ENCODE peak calls at places on chromosomes 2 and 18, in five cellular contexts. One of them, this sample, is unnamed.

GRCh38 chr2:84969511-84970265 is 1.3 kb upstream of the KCMF1 start:
- DNase-seq in endodermal cell: no peak
- DNase-seq in RWPE1: no peak
- DNase-seq in cardiac muscle cell: peak
- DNase-seq in tibial nerve: no peak
- DNase-seq in this sample: no peak

GRCh38 chr2:232465061-232465460 is 9.1 kb downstream of the ALPI start:
- DNase-seq in RWPE1: no peak
- DNase-seq in endodermal cell: peak
- DNase-seq in tibial nerve: no peak
- DNase-seq in cardiac muscle cell: no peak
- DNase-seq in this sample: no peak

GRCh38 chr2:208373460-208374089 is 33.0 kb upstream of the PTH2R start:
- DNase-seq in tibial nerve: peak
- DNase-seq in endodermal cell: peak
- DNase-seq in cardiac muscle cell: peak
- DNase-seq in RWPE1: peak
- DNase-seq in this sample: peak

GRCh38 chr2:48205137-48205798 is 299.0 kb upstream of the FBXO11 start:
- DNase-seq in cardiac muscle cell: peak
- DNase-seq in endodermal cell: no peak
- DNase-seq in tibial nerve: no peak
- DNase-seq in RWPE1: no peak
- DNase-seq in this sample: peak

GRCh38 chr2:120845281-120845680 is 109.6 kb downstream of the GLI2 start:
- DNase-seq in endodermal cell: no peak
- DNase-seq in cardiac muscle cell: peak
- DNase-seq in RWPE1: no peak
- DNase-seq in tibial nerve: peak
- DNase-seq in this sample: no peak

GRCh38 chr2:216369821-216370220 is 2.5 kb downstream of the MARCHF4 start:
- DNase-seq in endodermal cell: no peak
- DNase-seq in cardiac muscle cell: no peak
- DNase-seq in RWPE1: no peak
- DNase-seq in tibial nerve: no peak
- DNase-seq in this sample: no peak

GRCh38 chr2:85648619-85649018 is 19.4 kb downstream of the SFTPB start:
- DNase-seq in cardiac muscle cell: peak
- DNase-seq in RWPE1: peak
- DNase-seq in endodermal cell: peak
- DNase-seq in tibial nerve: no peak
- DNase-seq in this sample: no peak

GRCh38 chr18:65753520-65753919 is 2.7 kb downstream of the CDH7 start:
- DNase-seq in RWPE1: no peak
- DNase-seq in tibial nerve: no peak
- DNase-seq in cardiac muscle cell: no peak
- DNase-seq in endodermal cell: peak
- DNase-seq in this sample: peak

GRCh38 chr2:33411765-33412164 is 64.7 kb upstream of the RASGRP3 start:
- DNase-seq in cardiac muscle cell: no peak
- DNase-seq in endodermal cell: no peak
- DNase-seq in tibial nerve: no peak
- DNase-seq in RWPE1: no peak
- DNase-seq in this sample: no peak

GRCh38 chr2:234579231-234579962 is 82.5 kb upstream of the ARL4C start:
- DNase-seq in endodermal cell: no peak
- DNase-seq in tibial nerve: no peak
- DNase-seq in cardiac muscle cell: no peak
- DNase-seq in RWPE1: no peak
- DNase-seq in this sample: no peak

GRCh38 chr2:8803658-8804379 is 33.6 kb downstream of the KIDINS220 start:
- DNase-seq in cardiac muscle cell: peak
- DNase-seq in endodermal cell: no peak
- DNase-seq in RWPE1: peak
- DNase-seq in tibial nerve: no peak
- DNase-seq in this sample: peak

GRCh38 chr2:43424262-43425207 is 171.3 kb downstream of the THADA start:
- DNase-seq in endodermal cell: no peak
- DNase-seq in cardiac muscle cell: peak
- DNase-seq in tibial nerve: no peak
- DNase-seq in RWPE1: no peak
- DNase-seq in this sample: no peak

GRCh38 chr2:84797271-84797670 is 83.6 kb downstream of the TRABD2A start:
- DNase-seq in endodermal cell: no peak
- DNase-seq in tibial nerve: no peak
- DNase-seq in RWPE1: no peak
- DNase-seq in cardiac muscle cell: no peak
- DNase-seq in this sample: no peak

GRCh38 chr2:164869420-164869772 is 27.8 kb upstream of the COBLL1 start:
- DNase-seq in cardiac muscle cell: no peak
- DNase-seq in tibial nerve: no peak
- DNase-seq in RWPE1: no peak
- DNase-seq in endodermal cell: no peak
- DNase-seq in this sample: no peak

GRCh38 chr2:72940786-72941185 is 23.5 kb downstream of the EMX1 start:
- DNase-seq in endodermal cell: peak
- DNase-seq in RWPE1: no peak
- DNase-seq in cardiac muscle cell: peak
- DNase-seq in tibial nerve: no peak
- DNase-seq in this sample: no peak

GRCh38 chr2:198438326-198438725 is 633.9 kb downstream of the PLCL1 start:
- DNase-seq in cardiac muscle cell: no peak
- DNase-seq in RWPE1: no peak
- DNase-seq in endodermal cell: no peak
- DNase-seq in tibial nerve: no peak
- DNase-seq in this sample: no peak

GRCh38 chr18:37658894-37659293 is 93.3 kb upstream of the CELF4 start:
- DNase-seq in cardiac muscle cell: no peak
- DNase-seq in tibial nerve: no peak
- DNase-seq in RWPE1: no peak
- DNase-seq in endodermal cell: no peak
- DNase-seq in this sample: no peak

GRCh38 chr2:173355866-173356508 is 1.3 kb downstream of the CDCA7 start:
- DNase-seq in RWPE1: peak
- DNase-seq in endodermal cell: peak
- DNase-seq in tibial nerve: no peak
- DNase-seq in cardiac muscle cell: no peak
- DNase-seq in this sample: no peak

GRCh38 chr2:81389203-81389602 is 1084.7 kb upstream of the LRRTM1 start:
- DNase-seq in RWPE1: no peak
- DNase-seq in tibial nerve: no peak
- DNase-seq in endodermal cell: no peak
- DNase-seq in cardiac muscle cell: no peak
- DNase-seq in this sample: no peak

DNA sequence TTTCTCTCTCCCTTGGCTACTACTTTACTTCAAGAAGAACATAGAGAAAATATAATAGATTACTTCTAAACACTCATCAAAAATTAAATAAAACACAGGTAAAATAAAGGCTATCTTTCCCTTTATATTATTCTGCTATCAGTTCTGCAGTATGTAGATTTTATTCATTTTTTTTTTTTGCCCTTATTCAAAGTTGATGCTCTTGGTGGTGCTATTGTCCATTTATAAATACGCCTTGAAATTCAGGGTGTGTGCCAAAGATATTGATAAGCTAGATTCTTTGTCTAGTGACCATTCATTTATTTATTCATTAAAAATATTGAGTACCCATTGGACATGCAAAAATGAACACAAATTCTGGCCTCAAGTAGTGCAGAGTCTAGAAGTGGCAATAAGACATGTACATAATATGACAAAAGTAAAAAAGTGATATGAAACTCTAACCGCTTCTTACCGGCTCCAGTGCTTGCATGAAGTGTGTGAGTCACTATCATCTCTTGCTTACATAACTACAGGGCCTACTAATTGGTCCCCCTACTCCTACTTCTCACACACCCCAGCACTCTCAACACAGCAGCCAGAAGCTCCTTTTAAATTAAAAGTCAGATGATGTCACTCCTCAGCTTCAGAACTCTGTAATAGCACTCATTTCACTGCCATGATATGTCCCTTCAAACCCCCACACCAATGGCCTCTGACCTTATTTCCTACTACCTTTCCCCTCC is 208.3 kb upstream of the FANCL start:
- DNase-seq in endodermal cell: peak
- DNase-seq in tibial nerve: no peak
- DNase-seq in RWPE1: no peak
- DNase-seq in cardiac muscle cell: no peak
- DNase-seq in this sample: peak
- TF ChIP-seq CTCF in endodermal cell: peak
- TF ChIP-seq CTCF in tibial nerve: no peak
- TF ChIP-seq CTCF in RWPE1: no peak
- TF ChIP-seq CTCF in cardiac muscle cell: no peak
- TF ChIP-seq CTCF in this sample: no peak

GRCh38 chr2:238304116-238304515 is 15.7 kb upstream of the PER2 start:
- DNase-seq in tibial nerve: no peak
- DNase-seq in endodermal cell: no peak
- DNase-seq in cardiac muscle cell: no peak
- DNase-seq in RWPE1: no peak
- DNase-seq in this sample: no peak

GRCh38 chr2:238296638-238297457 is 8.4 kb upstream of the PER2 start:
- DNase-seq in cardiac muscle cell: no peak
- DNase-seq in RWPE1: no peak
- DNase-seq in endodermal cell: peak
- DNase-seq in tibial nerve: no peak
- DNase-seq in this sample: no peak

GRCh38 chr2:238302751-238303150 is 14.3 kb upstream of the PER2 start:
- DNase-seq in RWPE1: no peak
- DNase-seq in endodermal cell: no peak
- DNase-seq in tibial nerve: no peak
- DNase-seq in cardiac muscle cell: no peak
- DNase-seq in this sample: no peak

GRCh38 chr2:238302076-238302475 is 13.7 kb upstream of the PER2 start:
- DNase-seq in cardiac muscle cell: no peak
- DNase-seq in RWPE1: no peak
- DNase-seq in tibial nerve: no peak
- DNase-seq in endodermal cell: no peak
- DNase-seq in this sample: no peak

GRCh38 chr2:238299803-238300202 is 11.4 kb upstream of the PER2 start:
- DNase-seq in cardiac muscle cell: no peak
- DNase-seq in tibial nerve: no peak
- DNase-seq in endodermal cell: no peak
- DNase-seq in RWPE1: no peak
- DNase-seq in this sample: no peak
- TF ChIP-seq CTCF in cardiac muscle cell: no peak
- TF ChIP-seq CTCF in tibial nerve: no peak
- TF ChIP-seq CTCF in endodermal cell: no peak
- TF ChIP-seq CTCF in RWPE1: no peak
- TF ChIP-seq CTCF in this sample: no peak

GRCh38 chr2:13522917-13523821 is 806.4 kb downstream of the TRIB2 start:
- DNase-seq in endodermal cell: peak
- DNase-seq in tibial nerve: no peak
- DNase-seq in cardiac muscle cell: no peak
- DNase-seq in RWPE1: peak
- DNase-seq in this sample: peak
- TF ChIP-seq CTCF in endodermal cell: peak
- TF ChIP-seq CTCF in tibial nerve: no peak
- TF ChIP-seq CTCF in cardiac muscle cell: no peak
- TF ChIP-seq CTCF in RWPE1: no peak
- TF ChIP-seq CTCF in this sample: peak

GRCh38 chr2:177334940-177335543 is 57.5 kb upstream of the AGPS start:
- DNase-seq in tibial nerve: no peak
- DNase-seq in RWPE1: peak
- DNase-seq in cardiac muscle cell: peak
- DNase-seq in endodermal cell: no peak
- DNase-seq in this sample: peak

GRCh38 chr2:177331446-177331997 is 61.1 kb upstream of the AGPS start:
- DNase-seq in cardiac muscle cell: no peak
- DNase-seq in tibial nerve: no peak
- DNase-seq in RWPE1: no peak
- DNase-seq in endodermal cell: no peak
- DNase-seq in this sample: no peak

GRCh38 chr2:177332992-177333388 is 59.6 kb upstream of the AGPS start:
- DNase-seq in RWPE1: no peak
- DNase-seq in endodermal cell: no peak
- DNase-seq in cardiac muscle cell: no peak
- DNase-seq in tibial nerve: no peak
- DNase-seq in this sample: no peak

GRCh38 chr2:177329035-177329434 is 63.5 kb upstream of the AGPS start:
- DNase-seq in tibial nerve: no peak
- DNase-seq in endodermal cell: no peak
- DNase-seq in RWPE1: no peak
- DNase-seq in cardiac muscle cell: no peak
- DNase-seq in this sample: no peak

DNA sequence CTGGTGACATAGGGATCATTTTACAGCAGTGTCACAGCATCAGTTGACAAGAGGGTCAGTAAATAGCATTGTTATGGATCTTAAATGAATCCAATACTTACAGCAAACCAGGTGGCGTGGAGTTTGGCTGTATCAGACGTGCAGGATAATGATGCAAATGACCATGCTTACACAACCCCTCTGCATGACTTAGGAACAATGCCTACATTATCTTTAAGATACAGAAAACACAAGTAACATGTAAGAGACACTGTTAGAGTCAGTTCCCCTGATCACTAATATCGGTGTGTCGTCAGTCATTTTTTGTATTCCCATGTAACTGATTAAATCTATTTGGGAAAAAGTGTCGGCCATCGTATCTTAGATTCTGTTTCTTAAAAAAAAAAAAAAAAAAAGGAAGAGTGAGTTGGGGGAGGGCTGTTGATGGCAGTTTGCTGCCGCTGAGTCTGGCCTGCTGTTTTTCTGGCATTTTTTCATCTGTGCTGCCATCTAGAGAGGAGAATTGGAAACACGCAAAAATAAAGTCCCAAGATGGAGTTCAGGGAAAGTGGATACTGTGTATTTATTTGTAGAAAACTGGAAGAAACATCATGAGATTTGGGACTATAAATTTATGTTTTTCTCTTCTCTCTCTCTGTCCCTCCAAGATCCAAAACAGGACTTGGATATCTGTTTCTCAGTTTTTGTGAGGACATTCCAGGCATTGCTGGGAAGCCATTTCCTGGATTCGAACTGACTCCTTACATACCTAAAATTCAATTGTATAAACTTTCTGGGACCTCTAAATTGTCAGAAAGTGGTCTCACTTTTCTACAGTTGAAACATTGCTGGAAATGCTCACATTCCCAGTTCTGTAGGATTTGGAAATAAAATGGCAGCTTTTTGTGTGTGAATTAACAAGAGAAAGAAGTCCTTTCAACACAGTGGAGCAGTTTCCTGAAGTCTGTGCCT is 60.3 kb upstream of the AGPS start:
- DNase-seq in cardiac muscle cell: peak
- DNase-seq in tibial nerve: peak
- DNase-seq in endodermal cell: peak
- DNase-seq in RWPE1: peak
- DNase-seq in this sample: peak
- TF ChIP-seq CTCF in cardiac muscle cell: peak
- TF ChIP-seq CTCF in tibial nerve: peak
- TF ChIP-seq CTCF in endodermal cell: peak
- TF ChIP-seq CTCF in RWPE1: peak
- TF ChIP-seq CTCF in this sample: peak

GRCh38 chr2:226622484-226622883 is 177.1 kb downstream of the IRS1 start:
- DNase-seq in tibial nerve: no peak
- DNase-seq in RWPE1: peak
- DNase-seq in endodermal cell: no peak
- DNase-seq in cardiac muscle cell: no peak
- DNase-seq in this sample: no peak
- TF ChIP-seq CTCF in tibial nerve: no peak
- TF ChIP-seq CTCF in RWPE1: no peak
- TF ChIP-seq CTCF in endodermal cell: peak
- TF ChIP-seq CTCF in cardiac muscle cell: no peak
- TF ChIP-seq CTCF in this sample: no peak